ENCODE peak calls at places on chromosomes 5 and 9, in nine cellular contexts. One of them, this sample, is unnamed. For H3K4me1, the result is how much of the 10 kb centered on the place peaks cover.

GRCh38 chr9:134386951-134387831 is 60.9 kb downstream of the RXRA start:
- DNase-seq in CD8-positive, alpha-beta T cell: no peak
- DNase-seq in prostate gland: peak
- DNase-seq in uterus: no peak
- DNase-seq in tibial nerve: no peak
- DNase-seq in tibial artery: peak
- DNase-seq in lower lobe of right lung: no peak
- DNase-seq in thyroid gland: peak
- DNase-seq in cardiac muscle cell: no peak
- DNase-seq in this sample: no peak

GRCh38 chr5:95773325-95774059 is 42.4 kb downstream of the RHOBTB3 start:
- DNase-seq in tibial artery: no peak
- DNase-seq in lower lobe of right lung: no peak
- DNase-seq in CD8-positive, alpha-beta T cell: no peak
- DNase-seq in prostate gland: no peak
- DNase-seq in cardiac muscle cell: peak
- DNase-seq in uterus: no peak
- DNase-seq in thyroid gland: no peak
- DNase-seq in tibial nerve: no peak
- DNase-seq in this sample: no peak

GRCh38 chr9:26172301-26172700 is 494.1 kb upstream of the TUSC1 start:
- DNase-seq in uterus: no peak
- DNase-seq in thyroid gland: no peak
- DNase-seq in tibial nerve: no peak
- DNase-seq in tibial artery: no peak
- DNase-seq in CD8-positive, alpha-beta T cell: no peak
- DNase-seq in prostate gland: no peak
- DNase-seq in cardiac muscle cell: no peak
- DNase-seq in lower lobe of right lung: no peak
- DNase-seq in this sample: no peak

GRCh38 chr5:76608833-76609232 is 14.4 kb downstream of the F2RL2 start:
- DNase-seq in CD8-positive, alpha-beta T cell: no peak
- DNase-seq in tibial artery: no peak
- DNase-seq in lower lobe of right lung: no peak
- DNase-seq in cardiac muscle cell: peak
- DNase-seq in thyroid gland: no peak
- DNase-seq in uterus: no peak
- DNase-seq in tibial nerve: no peak
- DNase-seq in prostate gland: no peak
- DNase-seq in this sample: no peak

GRCh38 chr5:96297290-96297689 is 135.8 kb downstream of the PCSK1 start:
- DNase-seq in prostate gland: no peak
- DNase-seq in tibial nerve: no peak
- DNase-seq in cardiac muscle cell: peak
- DNase-seq in tibial artery: peak
- DNase-seq in lower lobe of right lung: no peak
- DNase-seq in uterus: no peak
- DNase-seq in CD8-positive, alpha-beta T cell: no peak
- DNase-seq in thyroid gland: no peak
- DNase-seq in this sample: no peak

GRCh38 chr5:113606298-113607134 is 93.0 kb downstream of the YTHDC2 start:
- DNase-seq in cardiac muscle cell: peak
- DNase-seq in prostate gland: peak
- DNase-seq in thyroid gland: peak
- DNase-seq in tibial artery: peak
- DNase-seq in tibial nerve: no peak
- DNase-seq in uterus: peak
- DNase-seq in lower lobe of right lung: no peak
- DNase-seq in CD8-positive, alpha-beta T cell: peak
- DNase-seq in this sample: no peak

GRCh38 chr5:177133845-177134652 is 476 bp downstream of the NSD1 start:
- DNase-seq in cardiac muscle cell: peak
- DNase-seq in CD8-positive, alpha-beta T cell: peak
- DNase-seq in tibial nerve: no peak
- DNase-seq in prostate gland: no peak
- DNase-seq in lower lobe of right lung: peak
- DNase-seq in uterus: peak
- DNase-seq in thyroid gland: peak
- DNase-seq in tibial artery: peak
- DNase-seq in this sample: no peak

GRCh38 chr9:119933191-119933590 is 564.0 kb upstream of the BRINP1 start:
- DNase-seq in tibial artery: no peak
- DNase-seq in prostate gland: no peak
- DNase-seq in CD8-positive, alpha-beta T cell: no peak
- DNase-seq in lower lobe of right lung: no peak
- DNase-seq in uterus: no peak
- DNase-seq in thyroid gland: no peak
- DNase-seq in cardiac muscle cell: no peak
- DNase-seq in tibial nerve: no peak
- DNase-seq in this sample: no peak

GRCh38 chr5:34685485-34686197 is 29.5 kb downstream of the RAI14 start:
- DNase-seq in uterus: no peak
- DNase-seq in thyroid gland: no peak
- DNase-seq in tibial nerve: no peak
- DNase-seq in CD8-positive, alpha-beta T cell: no peak
- DNase-seq in tibial artery: no peak
- DNase-seq in lower lobe of right lung: no peak
- DNase-seq in prostate gland: no peak
- DNase-seq in cardiac muscle cell: peak
- DNase-seq in this sample: no peak

GRCh38 chr5:132059696-132060500 is 557 bp upstream of the IL3 start:
- DNase-seq in lower lobe of right lung: peak
- DNase-seq in tibial nerve: peak
- DNase-seq in CD8-positive, alpha-beta T cell: peak
- DNase-seq in uterus: peak
- DNase-seq in thyroid gland: no peak
- DNase-seq in cardiac muscle cell: no peak
- DNase-seq in tibial artery: peak
- DNase-seq in prostate gland: no peak
- DNase-seq in this sample: peak

GRCh38 chr5:2739360-2740050 is 12.0 kb downstream of the IRX2 start:
- DNase-seq in thyroid gland: no peak
- DNase-seq in prostate gland: no peak
- DNase-seq in cardiac muscle cell: peak
- DNase-seq in lower lobe of right lung: peak
- DNase-seq in tibial nerve: no peak
- DNase-seq in uterus: no peak
- DNase-seq in tibial artery: no peak
- DNase-seq in CD8-positive, alpha-beta T cell: peak
- DNase-seq in this sample: no peak

GRCh38 chr5:179617930-179618329 is 5.5 kb downstream of the HNRNPH1 start:
- DNase-seq in uterus: no peak
- DNase-seq in tibial nerve: no peak
- DNase-seq in prostate gland: no peak
- DNase-seq in CD8-positive, alpha-beta T cell: no peak
- DNase-seq in lower lobe of right lung: no peak
- DNase-seq in thyroid gland: no peak
- DNase-seq in tibial artery: no peak
- DNase-seq in cardiac muscle cell: no peak
- DNase-seq in this sample: no peak

GRCh38 chr9:28774433-28775029 is 1201.2 kb upstream of the C9orf72 start:
- DNase-seq in uterus: no peak
- DNase-seq in lower lobe of right lung: no peak
- DNase-seq in prostate gland: no peak
- DNase-seq in tibial artery: no peak
- DNase-seq in cardiac muscle cell: peak
- DNase-seq in tibial nerve: no peak
- DNase-seq in thyroid gland: no peak
- DNase-seq in CD8-positive, alpha-beta T cell: no peak
- DNase-seq in this sample: no peak

DNA sequence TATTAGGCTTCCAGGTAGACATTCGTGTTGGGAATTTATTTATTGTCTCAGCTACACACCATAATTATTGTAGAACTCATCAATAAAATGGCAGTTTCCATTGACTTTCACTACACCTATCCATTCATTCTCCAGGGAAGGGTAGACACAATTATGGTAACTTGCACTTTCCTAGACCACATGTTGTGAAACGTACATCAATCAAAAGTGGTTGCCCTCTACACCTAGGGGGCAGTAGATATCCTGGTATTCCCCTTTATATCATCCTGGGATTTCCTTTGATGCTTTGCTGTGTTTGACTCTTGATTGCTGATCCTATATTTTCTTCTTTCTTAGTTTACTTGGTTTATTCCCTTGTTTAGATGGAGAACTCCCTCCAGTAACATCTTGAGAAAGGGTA is 47.9 kb downstream of the ADGRV1 start:
- DNase-seq in tibial artery: no peak
- DNase-seq in thyroid gland: no peak
- DNase-seq in uterus: no peak
- DNase-seq in lower lobe of right lung: no peak
- DNase-seq in prostate gland: no peak
- DNase-seq in CD8-positive, alpha-beta T cell: no peak
- DNase-seq in tibial nerve: no peak
- DNase-seq in cardiac muscle cell: no peak
- DNase-seq in this sample: no peak
- TF ChIP-seq CTCF in tibial artery: no peak
- TF ChIP-seq CTCF in thyroid gland: no peak
- TF ChIP-seq CTCF in uterus: no peak
- TF ChIP-seq CTCF in lower lobe of right lung: no peak
- TF ChIP-seq CTCF in prostate gland: no peak
- TF ChIP-seq CTCF in CD8-positive, alpha-beta T cell: no peak
- TF ChIP-seq CTCF in tibial nerve: no peak
- TF ChIP-seq CTCF in cardiac muscle cell: no peak
- TF ChIP-seq CTCF in this sample: no peak

GRCh38 chr9:70893610-70894122 is 227.8 kb downstream of the TRPM3 start:
- DNase-seq in thyroid gland: no peak
- DNase-seq in prostate gland: no peak
- DNase-seq in tibial nerve: no peak
- DNase-seq in lower lobe of right lung: no peak
- DNase-seq in uterus: no peak
- DNase-seq in tibial artery: no peak
- DNase-seq in cardiac muscle cell: no peak
- DNase-seq in CD8-positive, alpha-beta T cell: no peak
- DNase-seq in this sample: no peak

GRCh38 chr9:70883056-70883455 is 238.4 kb downstream of the TRPM3 start:
- DNase-seq in cardiac muscle cell: peak
- DNase-seq in lower lobe of right lung: no peak
- DNase-seq in uterus: no peak
- DNase-seq in CD8-positive, alpha-beta T cell: no peak
- DNase-seq in prostate gland: no peak
- DNase-seq in tibial artery: no peak
- DNase-seq in tibial nerve: no peak
- DNase-seq in thyroid gland: no peak
- DNase-seq in this sample: no peak

GRCh38 chr9:70884276-70884675 is 237.1 kb downstream of the TRPM3 start:
- DNase-seq in tibial artery: no peak
- DNase-seq in uterus: no peak
- DNase-seq in prostate gland: no peak
- DNase-seq in thyroid gland: no peak
- DNase-seq in lower lobe of right lung: no peak
- DNase-seq in CD8-positive, alpha-beta T cell: no peak
- DNase-seq in tibial nerve: no peak
- DNase-seq in cardiac muscle cell: no peak
- DNase-seq in this sample: no peak

DNA sequence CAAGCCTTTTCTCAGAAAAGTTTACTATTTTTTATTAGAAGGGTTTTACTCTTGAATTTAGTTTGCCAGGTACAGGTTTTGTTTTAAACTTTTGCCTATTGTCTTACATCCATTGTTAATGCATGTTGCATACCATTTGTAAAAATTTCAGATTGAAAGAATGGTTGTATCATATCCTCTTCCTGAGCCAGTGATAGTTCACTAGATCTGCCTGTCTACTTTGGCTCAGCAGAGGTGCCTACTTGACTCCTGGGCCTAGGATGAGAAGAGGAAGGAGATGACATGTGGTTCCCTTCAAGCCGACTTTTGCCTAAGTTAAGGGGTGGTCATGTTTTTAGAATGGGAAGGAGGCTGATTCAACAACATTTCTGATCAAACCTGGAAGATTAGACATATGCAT is 232.9 kb downstream of the TRPM3 start:
- DNase-seq in prostate gland: no peak
- DNase-seq in CD8-positive, alpha-beta T cell: no peak
- DNase-seq in thyroid gland: no peak
- DNase-seq in cardiac muscle cell: no peak
- DNase-seq in tibial nerve: no peak
- DNase-seq in tibial artery: no peak
- DNase-seq in lower lobe of right lung: no peak
- DNase-seq in uterus: no peak
- DNase-seq in this sample: no peak
- H3K4me1 ChIP-seq in prostate gland: under half
- H3K4me1 ChIP-seq in CD8-positive, alpha-beta T cell: under half
- H3K4me1 ChIP-seq in thyroid gland: under half
- H3K4me1 ChIP-seq in cardiac muscle cell: under half
- H3K4me1 ChIP-seq in tibial nerve: under half
- H3K4me1 ChIP-seq in tibial artery: under half
- H3K4me1 ChIP-seq in lower lobe of right lung: under half
- H3K4me1 ChIP-seq in uterus: under half
- H3K4me1 ChIP-seq in this sample: under half

DNA sequence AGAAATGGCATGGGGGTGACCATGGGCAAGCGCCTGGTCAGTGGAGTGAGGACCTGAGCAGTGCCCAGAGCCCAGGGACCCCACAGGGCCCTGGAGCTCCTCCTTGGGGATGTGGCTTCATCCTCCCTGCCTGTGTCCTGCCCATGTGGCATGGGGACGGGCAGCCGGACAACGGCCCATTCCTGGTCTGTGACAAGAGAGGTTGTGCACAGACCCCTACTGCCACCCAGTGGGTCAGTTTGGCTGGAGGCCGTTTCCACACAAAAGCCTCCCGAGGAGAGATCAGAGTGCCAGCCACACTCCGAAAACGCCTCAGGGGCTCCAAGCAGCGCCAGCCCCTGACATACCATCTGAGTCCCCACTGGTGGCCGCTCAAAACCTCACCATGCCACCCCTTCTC is 19.8 kb downstream of the SLC6A18 start:
- DNase-seq in tibial artery: no peak
- DNase-seq in uterus: no peak
- DNase-seq in cardiac muscle cell: no peak
- DNase-seq in CD8-positive, alpha-beta T cell: no peak
- DNase-seq in thyroid gland: no peak
- DNase-seq in tibial nerve: no peak
- DNase-seq in prostate gland: no peak
- DNase-seq in lower lobe of right lung: no peak
- DNase-seq in this sample: no peak
- TF ChIP-seq CTCF in tibial artery: no peak
- TF ChIP-seq CTCF in uterus: no peak
- TF ChIP-seq CTCF in cardiac muscle cell: no peak
- TF ChIP-seq CTCF in CD8-positive, alpha-beta T cell: no peak
- TF ChIP-seq CTCF in thyroid gland: no peak
- TF ChIP-seq CTCF in tibial nerve: no peak
- TF ChIP-seq CTCF in prostate gland: no peak
- TF ChIP-seq CTCF in lower lobe of right lung: no peak
- TF ChIP-seq CTCF in this sample: no peak

DNA sequence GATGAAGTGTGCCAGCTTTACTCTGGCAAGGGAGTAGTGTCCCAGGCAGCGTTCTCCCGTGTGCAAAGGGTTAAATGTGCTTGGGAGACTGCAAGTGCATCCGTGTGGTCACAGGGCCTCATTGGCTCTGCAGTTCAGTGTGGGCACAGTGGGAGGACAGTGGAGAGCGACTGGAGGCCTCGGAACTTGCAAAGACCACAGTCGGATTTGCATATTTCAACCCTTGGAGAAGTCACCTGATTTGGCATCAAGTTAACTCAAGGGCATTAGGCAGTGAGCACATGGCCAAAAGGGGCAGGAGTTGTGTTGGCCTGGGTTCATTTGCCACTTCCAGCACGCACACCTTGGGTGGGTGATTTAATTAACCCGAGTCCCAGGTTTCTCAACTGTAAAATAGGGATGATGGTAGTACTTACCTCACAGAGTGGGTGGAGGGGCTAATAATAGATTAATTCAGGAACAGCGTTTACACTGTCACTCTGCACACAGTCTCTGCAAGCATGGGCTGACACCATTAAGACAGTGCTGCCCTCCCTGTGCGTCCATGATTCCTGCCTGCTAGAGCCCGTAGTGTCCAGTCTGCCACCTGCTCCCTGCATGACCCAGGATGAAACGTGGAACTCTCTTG is 22.6 kb downstream of the JADE2 start:
- DNase-seq in uterus: no peak
- DNase-seq in prostate gland: no peak
- DNase-seq in tibial artery: no peak
- DNase-seq in lower lobe of right lung: no peak
- DNase-seq in thyroid gland: no peak
- DNase-seq in tibial nerve: no peak
- DNase-seq in CD8-positive, alpha-beta T cell: no peak
- DNase-seq in cardiac muscle cell: no peak
- DNase-seq in this sample: no peak
- H3K4me1 ChIP-seq in uterus: under half
- H3K4me1 ChIP-seq in prostate gland: under half
- H3K4me1 ChIP-seq in tibial artery: half or more
- H3K4me1 ChIP-seq in lower lobe of right lung: half or more
- H3K4me1 ChIP-seq in thyroid gland: half or more
- H3K4me1 ChIP-seq in tibial nerve: under half
- H3K4me1 ChIP-seq in CD8-positive, alpha-beta T cell: under half
- H3K4me1 ChIP-seq in cardiac muscle cell: under half
- H3K4me1 ChIP-seq in this sample: under half

This sample was measured in right atrium auricular region.